ENCODE peak calls at places on chromosomes 13 and 19, in eight cellular contexts. X is IMR-90, C is esophagus muscularis mucosa, Z is tibial nerve, P is ovary, H is testis, S is A549, B is Peyer's patch. V is an unnamed sample.

GRCh38 chr19:55112781-55113569 is 4.5 kb downstream of the PPP1R12C start:
- DNase-seq in H (no peak), X (no peak), S (no peak), P (peak; percentile 36), C (no peak), Z (no peak), B (no peak), V (no peak)

GRCh38 chr13:77767413-77767812 is 69.9 kb downstream of the SLAIN1 start:
- DNase-seq in B (no peak), S (no peak), H (no peak), C (no peak), X (no peak), Z (no peak), P (no peak), V (no peak)

GRCh38 chr19:10238172-10238783 is 7.1 kb upstream of the S1PR2 start:
- DNase-seq in Z (no peak), P (no peak), X (peak; percentile 91), S (peak; percentile 26), B (no peak), C (peak; percentile 95), H (no peak), V (peak; percentile 47)

GRCh38 chr19:42335971-42336370 is 10.5 kb downstream of the MEGF8 start:
- DNase-seq in C (no peak), P (no peak), B (no peak), H (no peak), Z (no peak), X (no peak), S (no peak), V (no peak)

GRCh38 chr19:43806848-43807247 is 4.6 kb upstream of the LYPD5 start:
- DNase-seq in C (no peak), H (no peak), B (no peak), X (no peak), Z (no peak), P (no peak), S (no peak), V (no peak)

GRCh38 chr19:19409235-19410030 is 4.0 kb downstream of the GATAD2A start:
- DNase-seq in C (no peak), B (no peak), H (no peak), S (no peak), P (no peak), Z (no peak), X (no peak), V (no peak)

GRCh38 chr13:21999666-22000065 is 328.8 kb downstream of the FGF9 start:
- DNase-seq in X (no peak), B (no peak), H (no peak), C (no peak), Z (no peak), P (no peak), S (no peak), V (no peak)

GRCh38 chr13:49357694-49358093 is 86.2 kb downstream of the CAB39L start:
- DNase-seq in C (no peak), S (no peak), P (no peak), Z (no peak), H (no peak), X (peak; percentile 79), B (no peak), V (no peak)

GRCh38 chr19:49475995-49476880 is 2.2 kb downstream of the FLT3LG start:
- DNase-seq in S (peak; percentile 82), Z (no peak), B (peak; percentile 53), X (no peak), P (no peak), C (no peak), H (no peak), V (no peak)

GRCh38 chr13:108895220-108895704 is 265.9 kb downstream of the MYO16 start:
- DNase-seq in X (peak; percentile 69), C (no peak), S (no peak), H (no peak), P (no peak), B (no peak), Z (peak; percentile 56), V (peak; percentile 19)

GRCh38 chr13:112071902-112072530 is 5.1 kb downstream of the SOX1 start:
- DNase-seq in X (no peak), C (no peak), S (no peak), P (no peak), B (no peak), Z (no peak), H (no peak), V (no peak)

GRCh38 chr19:34678421-34678820 is 943 bp downstream of the ZNF302 start:
- DNase-seq in C (no peak), H (no peak), P (no peak), B (no peak), Z (no peak), S (no peak), X (no peak), V (peak; percentile 68)

GRCh38 chr19:6248341-6248740 is 31.4 kb downstream of the MLLT1 start:
- DNase-seq in P (no peak), S (no peak), C (no peak), H (no peak), Z (no peak), B (no peak), X (no peak), V (no peak)

GRCh38 chr19:45321848-45322247 is 827 bp downstream of the CKM start:
- DNase-seq in P (no peak), X (no peak), S (no peak), B (no peak), H (no peak), C (no peak), Z (no peak), V (no peak)

GRCh38 chr19:46606681-46607440 is 5.7 kb downstream of the CALM3 start:
- DNase-seq in X (no peak), B (no peak), Z (no peak), C (no peak), H (no peak), P (no peak), S (no peak), V (no peak)

GRCh38 chr19:359653-359925 is 15.0 kb upstream of the MIER2 start:
- DNase-seq in B (no peak), C (no peak), P (no peak), Z (no peak), X (no peak), H (no peak), S (no peak), V (no peak)

GRCh38 chr13:98500963-98501421 is 75.9 kb downstream of the STK24 start:
- DNase-seq in P (no peak), S (no peak), H (no peak), Z (no peak), X (no peak), C (no peak), B (no peak), V (no peak)

GRCh38 chr13:42574435-42575311 is 721 bp downstream of the TNFSF11 start:
- DNase-seq in B (no peak), X (no peak), Z (no peak), P (no peak), H (no peak), C (no peak), S (no peak), V (no peak)

GRCh38 chr13:61255035-61255796 is 160.4 kb downstream of the PCDH20 start:
- DNase-seq in X (no peak), S (no peak), Z (no peak), H (no peak), B (no peak), C (no peak), P (no peak), V (no peak)

GRCh38 chr19:11596156-11596555 is 1.1 kb upstream of the ZNF627 start:
- DNase-seq in B (no peak), S (no peak), Z (no peak), C (no peak), P (no peak), X (no peak), H (no peak), V (no peak)

GRCh38 chr19:34118879-34119748 is 53.2 kb upstream of the LSM14A start:
- DNase-seq in P (no peak), B (no peak), Z (no peak), H (no peak), C (no peak), X (no peak), S (no peak), V (no peak)

DNA sequence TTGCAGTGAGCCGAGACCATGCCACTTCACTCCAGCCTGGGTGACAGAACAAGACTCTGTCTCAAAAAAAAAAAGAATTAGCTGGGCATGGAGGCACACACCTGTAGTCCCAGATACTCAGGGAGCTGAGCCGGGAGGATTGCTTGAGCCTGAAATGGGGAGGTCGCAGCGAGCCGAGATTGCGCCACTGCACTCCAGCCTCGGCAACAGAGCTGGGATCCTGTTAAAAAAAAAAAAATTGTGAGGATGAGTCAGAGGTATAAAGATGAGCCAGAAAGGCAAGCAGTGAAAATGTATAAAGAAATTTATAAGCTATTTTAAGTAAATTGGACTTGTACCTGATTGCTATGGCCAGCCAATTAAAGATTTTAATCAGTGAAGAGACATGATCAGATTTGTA is 21.1 kb downstream of the KBTBD6 start:
- DNase-seq in P (no peak), B (no peak), H (no peak), S (no peak), X (peak; percentile 52), C (no peak), Z (no peak), V (no peak)
- TF ChIP-seq POLR2A in P (no peak), B (no peak), H (no peak), S (no peak), X (no peak), C (no peak), Z (no peak), V (no peak)

GRCh38 chr19:12796146-12797071 is 5.1 kb downstream of the JUNB start:
- DNase-seq in C (no peak), Z (peak; percentile 76), H (peak; percentile 86), S (no peak), B (peak; percentile 81), X (peak; percentile 81), P (peak; percentile 73), V (peak; percentile 80)
- TF ChIP-seq POLR2A in C (peak; percentile 2), Z (no peak), H (no peak), S (no peak), B (peak; percentile 71), X (peak; percentile 76), P (peak; percentile 21), V (peak; percentile 34)

GRCh38 chr19:38920529-38921419 is 8.8 kb upstream of the CCER2 start:
- DNase-seq in X (no peak), C (no peak), B (no peak), H (no peak), P (no peak), Z (no peak), S (no peak), V (no peak)

GRCh38 chr19:38922482-38922881 is 8.1 kb downstream of the SARS2 start:
- DNase-seq in H (no peak), P (no peak), C (no peak), S (no peak), Z (no peak), X (no peak), B (peak; percentile 0), V (no peak)

GRCh38 chr19:38919837-38920528 is 8.0 kb upstream of the CCER2 start:
- DNase-seq in B (peak; percentile 19), P (no peak), X (no peak), C (no peak), Z (no peak), S (no peak), H (no peak), V (no peak)

GRCh38 chr19:38924383-38924782 is 6.2 kb downstream of the SARS2 start:
- DNase-seq in P (no peak), X (no peak), C (no peak), H (no peak), B (peak; percentile 19), Z (no peak), S (no peak), V (no peak)

GRCh38 chr19:38921420-38922274 is 8.9 kb downstream of the SARS2 start:
- DNase-seq in C (no peak), P (no peak), H (no peak), S (no peak), Z (no peak), X (no peak), B (peak; percentile 39), V (no peak)
- TF ChIP-seq POLR2A in C (no peak), P (no peak), H (no peak), S (no peak), Z (no peak), X (no peak), B (no peak), V (no peak)

GRCh38 chr13:113970810-113971470 is 2.9 kb downstream of the C13orf46 start:
- DNase-seq in Z (peak; percentile 55), S (no peak), X (peak; percentile 23), C (no peak), H (no peak), P (no peak), B (no peak), V (peak; percentile 95)
- TF ChIP-seq POLR2A in Z (no peak), S (no peak), X (no peak), C (no peak), H (no peak), P (no peak), B (no peak), V (no peak)